ENCODE peak calls at places on chromosomes 1 and 21, in five cellular contexts. One of them, this sample, is unnamed.

GRCh38 chr1:84959294-84959693 is 37.6 kb downstream of the MCOLN2 start:
- DNase-seq in progenitor cell of endocrine pancreas: no peak
- DNase-seq in Peyer's patch: no peak
- DNase-seq in omental fat pad: no peak
- DNase-seq in endothelial cell of umbilical vein: no peak
- DNase-seq in this sample: no peak

GRCh38 chr21:46111193-46111571 is 13.3 kb downstream of the COL6A2 start:
- DNase-seq in progenitor cell of endocrine pancreas: peak; percentile 3
- DNase-seq in omental fat pad: peak; percentile 2
- DNase-seq in endothelial cell of umbilical vein: no peak
- DNase-seq in Peyer's patch: peak; percentile 32
- DNase-seq in this sample: no peak

GRCh38 chr1:16076871-16077250 is 3.4 kb upstream of the FAM131C start:
- DNase-seq in Peyer's patch: peak; percentile 73
- DNase-seq in endothelial cell of umbilical vein: no peak
- DNase-seq in omental fat pad: no peak
- DNase-seq in progenitor cell of endocrine pancreas: no peak
- DNase-seq in this sample: no peak

GRCh38 chr21:34690793-34691175 is 22.0 kb downstream of the CLIC6 start:
- DNase-seq in progenitor cell of endocrine pancreas: no peak
- DNase-seq in Peyer's patch: no peak
- DNase-seq in endothelial cell of umbilical vein: no peak
- DNase-seq in omental fat pad: no peak
- DNase-seq in this sample: no peak

GRCh38 chr1:59328353-59328752 is 31.5 kb downstream of the FGGY start:
- DNase-seq in endothelial cell of umbilical vein: no peak
- DNase-seq in Peyer's patch: no peak
- DNase-seq in progenitor cell of endocrine pancreas: no peak
- DNase-seq in omental fat pad: no peak
- DNase-seq in this sample: no peak

GRCh38 chr21:41251961-41252642 is 64.5 kb upstream of the FAM3B start:
- DNase-seq in progenitor cell of endocrine pancreas: no peak
- DNase-seq in Peyer's patch: no peak
- DNase-seq in omental fat pad: no peak
- DNase-seq in endothelial cell of umbilical vein: no peak
- DNase-seq in this sample: no peak

GRCh38 chr1:110084226-110085078 is 14.0 kb upstream of the ALX3 start:
- DNase-seq in endothelial cell of umbilical vein: peak; percentile 19
- DNase-seq in progenitor cell of endocrine pancreas: no peak
- DNase-seq in omental fat pad: no peak
- DNase-seq in Peyer's patch: peak; percentile 76
- DNase-seq in this sample: peak; percentile 85

GRCh38 chr1:210001751-210002150 is 63.7 kb downstream of the SYT14 start:
- DNase-seq in endothelial cell of umbilical vein: peak; percentile 41
- DNase-seq in omental fat pad: no peak
- DNase-seq in progenitor cell of endocrine pancreas: no peak
- DNase-seq in Peyer's patch: no peak
- DNase-seq in this sample: no peak

GRCh38 chr21:27149034-27149433 is 182.1 kb upstream of the ADAMTS5 start:
- DNase-seq in endothelial cell of umbilical vein: no peak
- DNase-seq in omental fat pad: no peak
- DNase-seq in Peyer's patch: no peak
- DNase-seq in progenitor cell of endocrine pancreas: no peak
- DNase-seq in this sample: no peak

GRCh38 chr1:184973308-184974085 is 811 bp downstream of the NIBAN1 start:
- DNase-seq in endothelial cell of umbilical vein: peak; percentile 44
- DNase-seq in progenitor cell of endocrine pancreas: no peak
- DNase-seq in Peyer's patch: no peak
- DNase-seq in omental fat pad: no peak
- DNase-seq in this sample: peak; percentile 87

GRCh38 chr1:111615874-111616715 is 3.5 kb upstream of the RAP1A start:
- DNase-seq in Peyer's patch: no peak
- DNase-seq in endothelial cell of umbilical vein: no peak
- DNase-seq in progenitor cell of endocrine pancreas: no peak
- DNase-seq in omental fat pad: no peak
- DNase-seq in this sample: no peak

GRCh38 chr1:24022611-24023359 is 42.7 kb upstream of the SRSF10 start:
- DNase-seq in progenitor cell of endocrine pancreas: no peak
- DNase-seq in Peyer's patch: peak; percentile 64
- DNase-seq in endothelial cell of umbilical vein: no peak
- DNase-seq in omental fat pad: no peak
- DNase-seq in this sample: no peak

GRCh38 chr1:40450491-40451237 is 388 bp downstream of the ZFP69B start:
- DNase-seq in progenitor cell of endocrine pancreas: no peak
- DNase-seq in Peyer's patch: no peak
- DNase-seq in endothelial cell of umbilical vein: peak; percentile 67
- DNase-seq in omental fat pad: no peak
- DNase-seq in this sample: peak; percentile 75

GRCh38 chr21:43626390-43626789 is 32.9 kb downstream of the HSF2BP start:
- DNase-seq in Peyer's patch: no peak
- DNase-seq in omental fat pad: no peak
- DNase-seq in progenitor cell of endocrine pancreas: no peak
- DNase-seq in endothelial cell of umbilical vein: no peak
- DNase-seq in this sample: no peak

GRCh38 chr1:67144696-67145095 is 9.9 kb upstream of the C1orf141 start:
- DNase-seq in Peyer's patch: no peak
- DNase-seq in progenitor cell of endocrine pancreas: no peak
- DNase-seq in endothelial cell of umbilical vein: no peak
- DNase-seq in omental fat pad: no peak
- DNase-seq in this sample: no peak

GRCh38 chr1:42145726-42146125 is 7.5 kb upstream of the GUCA2B start:
- DNase-seq in endothelial cell of umbilical vein: no peak
- DNase-seq in progenitor cell of endocrine pancreas: no peak
- DNase-seq in Peyer's patch: no peak
- DNase-seq in omental fat pad: no peak
- DNase-seq in this sample: no peak

GRCh38 chr1:78171736-78172590 is 126.2 kb downstream of the GIPC2 start:
- DNase-seq in progenitor cell of endocrine pancreas: no peak
- DNase-seq in omental fat pad: no peak
- DNase-seq in Peyer's patch: no peak
- DNase-seq in endothelial cell of umbilical vein: peak; percentile 9
- DNase-seq in this sample: no peak

GRCh38 chr21:41477641-41478318 is 30.2 kb downstream of the TMPRSS2 start:
- DNase-seq in endothelial cell of umbilical vein: no peak
- DNase-seq in omental fat pad: no peak
- DNase-seq in Peyer's patch: peak; percentile 73
- DNase-seq in progenitor cell of endocrine pancreas: no peak
- DNase-seq in this sample: peak; percentile 41

GRCh38 chr1:71593523-71593922 is 512.7 kb upstream of the ZRANB2 start:
- DNase-seq in endothelial cell of umbilical vein: no peak
- DNase-seq in progenitor cell of endocrine pancreas: no peak
- DNase-seq in Peyer's patch: no peak
- DNase-seq in omental fat pad: no peak
- DNase-seq in this sample: no peak

GRCh38 chr1:118842462-118843201 is 145.5 kb downstream of the TBX15 start:
- DNase-seq in omental fat pad: no peak
- DNase-seq in endothelial cell of umbilical vein: no peak
- DNase-seq in progenitor cell of endocrine pancreas: no peak
- DNase-seq in Peyer's patch: no peak
- DNase-seq in this sample: no peak

GRCh38 chr1:163410073-163410522 is 88.3 kb downstream of the NUF2 start:
- DNase-seq in omental fat pad: peak; percentile 35
- DNase-seq in endothelial cell of umbilical vein: peak; percentile 66
- DNase-seq in progenitor cell of endocrine pancreas: peak; percentile 55
- DNase-seq in Peyer's patch: no peak
- DNase-seq in this sample: no peak

GRCh38 chr1:221543529-221544120 is 198.3 kb downstream of the DUSP10 start:
- DNase-seq in progenitor cell of endocrine pancreas: no peak
- DNase-seq in omental fat pad: no peak
- DNase-seq in endothelial cell of umbilical vein: peak; percentile 25
- DNase-seq in Peyer's patch: no peak
- DNase-seq in this sample: no peak

GRCh38 chr1:60037669-60038068 is 35.9 kb downstream of the C1orf87 start:
- DNase-seq in progenitor cell of endocrine pancreas: no peak
- DNase-seq in omental fat pad: no peak
- DNase-seq in Peyer's patch: no peak
- DNase-seq in endothelial cell of umbilical vein: no peak
- DNase-seq in this sample: no peak

GRCh38 chr1:203796223-203796747 is 862 bp downstream of the ZBED6 start:
- DNase-seq in Peyer's patch: no peak
- DNase-seq in progenitor cell of endocrine pancreas: no peak
- DNase-seq in endothelial cell of umbilical vein: peak; percentile 49
- DNase-seq in omental fat pad: no peak
- DNase-seq in this sample: peak; percentile 76

GRCh38 chr1:220278991-220279390 is 6.7 kb upstream of the RAB3GAP2 start:
- DNase-seq in omental fat pad: no peak
- DNase-seq in progenitor cell of endocrine pancreas: no peak
- DNase-seq in Peyer's patch: no peak
- DNase-seq in endothelial cell of umbilical vein: no peak
- DNase-seq in this sample: no peak

GRCh38 chr1:1781526-1781903 is 3.2 kb upstream of the NADK start:
- DNase-seq in endothelial cell of umbilical vein: no peak
- DNase-seq in progenitor cell of endocrine pancreas: no peak
- DNase-seq in Peyer's patch: no peak
- DNase-seq in omental fat pad: no peak
- DNase-seq in this sample: no peak

GRCh38 chr1:154955718-154956513 is at the start of gene PBXIP1:
- DNase-seq in omental fat pad: no peak
- DNase-seq in progenitor cell of endocrine pancreas: peak; percentile 79
- DNase-seq in endothelial cell of umbilical vein: peak; percentile 98
- DNase-seq in Peyer's patch: peak; percentile 68
- DNase-seq in this sample: peak; percentile 83
- TF ChIP-seq CTCF in omental fat pad: no peak
- TF ChIP-seq CTCF in progenitor cell of endocrine pancreas: peak; percentile 41
- TF ChIP-seq CTCF in endothelial cell of umbilical vein: peak; percentile 12
- TF ChIP-seq CTCF in Peyer's patch: peak; percentile 5
- TF ChIP-seq CTCF in this sample: peak; percentile 26

GRCh38 chr1:239999170-239999569 is 92.5 kb upstream of the FMN2 start:
- DNase-seq in endothelial cell of umbilical vein: no peak
- DNase-seq in progenitor cell of endocrine pancreas: no peak
- DNase-seq in omental fat pad: no peak
- DNase-seq in Peyer's patch: no peak
- DNase-seq in this sample: no peak

GRCh38 chr1:239995281-239995680 is 96.4 kb upstream of the FMN2 start:
- DNase-seq in Peyer's patch: no peak
- DNase-seq in omental fat pad: no peak
- DNase-seq in progenitor cell of endocrine pancreas: no peak
- DNase-seq in endothelial cell of umbilical vein: no peak
- DNase-seq in this sample: no peak

GRCh38 chr1:239997160-239997514 is 94.5 kb upstream of the FMN2 start:
- DNase-seq in Peyer's patch: no peak
- DNase-seq in endothelial cell of umbilical vein: no peak
- DNase-seq in progenitor cell of endocrine pancreas: no peak
- DNase-seq in omental fat pad: no peak
- DNase-seq in this sample: no peak

GRCh38 chr1:239998312-239998649 is 93.4 kb upstream of the FMN2 start:
- DNase-seq in progenitor cell of endocrine pancreas: no peak
- DNase-seq in omental fat pad: no peak
- DNase-seq in Peyer's patch: no peak
- DNase-seq in endothelial cell of umbilical vein: no peak
- DNase-seq in this sample: no peak

DNA sequence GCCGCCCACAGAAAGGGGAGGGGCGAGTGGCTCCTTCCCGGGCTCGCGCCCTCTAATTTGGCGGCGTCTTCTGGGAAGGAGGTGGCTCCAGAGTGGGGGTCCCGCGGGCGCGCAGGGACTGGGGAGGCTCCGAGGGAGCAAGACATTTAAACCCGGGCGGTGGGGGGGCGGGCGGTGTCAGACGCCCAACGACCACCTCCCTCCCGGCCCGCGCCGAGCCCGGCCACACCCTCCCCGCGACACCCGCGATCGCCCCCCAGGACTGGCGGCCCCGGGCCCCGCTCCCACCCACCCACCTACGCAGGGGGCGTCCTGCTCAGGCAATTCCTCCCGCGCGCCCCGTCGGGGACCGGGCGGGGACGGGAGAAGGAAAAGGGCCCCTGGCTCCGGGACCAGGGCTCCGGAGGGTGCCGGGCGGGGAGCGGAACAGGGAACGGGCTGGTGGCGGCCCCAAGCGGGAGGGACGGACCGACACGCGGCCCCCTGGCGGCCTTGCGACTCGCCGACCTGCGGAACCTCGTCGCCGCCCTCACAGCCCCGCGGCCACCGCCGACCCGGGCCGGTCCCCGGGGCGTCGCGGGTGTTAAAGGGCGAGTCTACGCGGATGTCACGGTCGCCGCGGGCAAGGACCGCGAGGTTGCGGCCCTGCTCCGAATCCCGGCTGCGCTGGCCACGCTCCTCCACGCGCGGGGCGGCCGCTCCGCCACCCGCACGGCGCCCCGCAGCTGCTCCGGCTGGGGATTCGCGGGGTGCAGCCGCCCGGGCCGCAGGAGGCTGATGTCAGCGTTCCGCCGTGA is 94.0 kb upstream of the FMN2 start:
- DNase-seq in Peyer's patch: no peak
- DNase-seq in progenitor cell of endocrine pancreas: peak; percentile 47
- DNase-seq in endothelial cell of umbilical vein: no peak
- DNase-seq in omental fat pad: no peak
- DNase-seq in this sample: no peak
- TF ChIP-seq CTCF in Peyer's patch: no peak
- TF ChIP-seq CTCF in progenitor cell of endocrine pancreas: peak; percentile 59
- TF ChIP-seq CTCF in endothelial cell of umbilical vein: no peak
- TF ChIP-seq CTCF in omental fat pad: no peak
- TF ChIP-seq CTCF in this sample: no peak

DNA sequence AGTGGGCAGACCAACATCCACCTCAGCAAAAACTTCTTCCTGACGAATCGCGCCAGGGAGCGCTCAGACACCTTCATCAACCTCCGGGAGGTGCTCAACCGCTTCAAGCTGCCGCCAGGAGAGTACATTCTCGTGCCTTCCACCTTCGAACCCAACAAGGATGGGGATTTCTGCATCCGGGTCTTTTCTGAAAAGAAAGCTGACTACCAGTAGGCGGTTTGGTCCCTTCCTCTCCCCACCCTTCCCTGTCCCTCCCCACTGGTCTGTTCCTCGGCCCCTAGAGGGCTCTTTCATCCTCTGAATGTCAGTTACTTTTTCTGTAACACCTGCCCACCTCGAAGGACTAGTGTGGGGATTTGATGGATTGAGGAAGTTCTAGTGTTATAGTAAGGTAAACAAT is 46.9 kb downstream of the CAPN2 start:
- DNase-seq in Peyer's patch: no peak
- DNase-seq in endothelial cell of umbilical vein: no peak
- DNase-seq in omental fat pad: no peak
- DNase-seq in progenitor cell of endocrine pancreas: no peak
- DNase-seq in this sample: peak; percentile 13
- TF ChIP-seq CTCF in Peyer's patch: no peak
- TF ChIP-seq CTCF in endothelial cell of umbilical vein: no peak
- TF ChIP-seq CTCF in omental fat pad: no peak
- TF ChIP-seq CTCF in progenitor cell of endocrine pancreas: no peak
- TF ChIP-seq CTCF in this sample: no peak

GRCh38 chr1:239817801-239818200 is 273.9 kb upstream of the FMN2 start:
- DNase-seq in progenitor cell of endocrine pancreas: no peak
- DNase-seq in endothelial cell of umbilical vein: no peak
- DNase-seq in Peyer's patch: no peak
- DNase-seq in omental fat pad: no peak
- DNase-seq in this sample: no peak

GRCh38 chr1:239816090-239816812 is 275.4 kb upstream of the FMN2 start:
- DNase-seq in progenitor cell of endocrine pancreas: no peak
- DNase-seq in Peyer's patch: no peak
- DNase-seq in omental fat pad: no peak
- DNase-seq in endothelial cell of umbilical vein: no peak
- DNase-seq in this sample: peak; percentile 78

GRCh38 chr1:239819756-239820155 is 271.9 kb upstream of the FMN2 start:
- DNase-seq in omental fat pad: no peak
- DNase-seq in endothelial cell of umbilical vein: no peak
- DNase-seq in progenitor cell of endocrine pancreas: no peak
- DNase-seq in Peyer's patch: no peak
- DNase-seq in this sample: no peak

GRCh38 chr1:239815074-239815473 is 276.6 kb upstream of the FMN2 start:
- DNase-seq in omental fat pad: no peak
- DNase-seq in progenitor cell of endocrine pancreas: no peak
- DNase-seq in endothelial cell of umbilical vein: no peak
- DNase-seq in Peyer's patch: no peak
- DNase-seq in this sample: no peak

GRCh38 chr1:239819075-239819474 is 272.6 kb upstream of the FMN2 start:
- DNase-seq in endothelial cell of umbilical vein: no peak
- DNase-seq in progenitor cell of endocrine pancreas: no peak
- DNase-seq in omental fat pad: no peak
- DNase-seq in Peyer's patch: no peak
- DNase-seq in this sample: no peak
- TF ChIP-seq CTCF in endothelial cell of umbilical vein: no peak
- TF ChIP-seq CTCF in progenitor cell of endocrine pancreas: peak; percentile 17
- TF ChIP-seq CTCF in omental fat pad: no peak
- TF ChIP-seq CTCF in Peyer's patch: no peak
- TF ChIP-seq CTCF in this sample: no peak